ENCODE peak calls at places on chromosomes 6 and 20, in ten cellular contexts. One of them, this sample, is unnamed.

GRCh38 chr6:21227486-21227885 is 366.1 kb upstream of the SOX4 start:
- DNase-seq in substantia nigra: no peak
- DNase-seq in LoVo: no peak
- DNase-seq in T-cell: no peak
- DNase-seq in activated CD4-positive, alpha-beta T cell treated with anti-CD3 and anti-CD28 coated beads, Interleukin-2, amount 50 U/mL, for 1 hour: no peak
- DNase-seq in stimulated activated CD4-positive, alpha-beta T cell treated with anti-CD3 and anti-CD28 coated beads, Interleukin-1b, Interleukin-23, amount 100 ng/mL, for 24 hours: no peak
- DNase-seq in brain microvascular endothelial cell: peak
- DNase-seq in mucosa of gallbladder: no peak
- DNase-seq in activated T-helper 1 cell treated with Interleukin-2 at 50 U/mL for 16 hours: no peak
- DNase-seq in activated T-cell treated with anti-CD3 and anti-CD28 coated beads, Interleukin-2, amount 50 U/mL, for 1 hour: no peak
- DNase-seq in this sample: no peak

GRCh38 chr6:111492499-111492898 is 9.5 kb upstream of the REV3L start:
- DNase-seq in LoVo: no peak
- DNase-seq in activated T-helper 1 cell treated with Interleukin-2 at 50 U/mL for 16 hours: no peak
- DNase-seq in brain microvascular endothelial cell: no peak
- DNase-seq in activated CD4-positive, alpha-beta T cell treated with anti-CD3 and anti-CD28 coated beads, Interleukin-2, amount 50 U/mL, for 1 hour: no peak
- DNase-seq in mucosa of gallbladder: no peak
- DNase-seq in T-cell: no peak
- DNase-seq in activated T-cell treated with anti-CD3 and anti-CD28 coated beads, Interleukin-2, amount 50 U/mL, for 1 hour: no peak
- DNase-seq in stimulated activated CD4-positive, alpha-beta T cell treated with anti-CD3 and anti-CD28 coated beads, Interleukin-1b, Interleukin-23, amount 100 ng/mL, for 24 hours: no peak
- DNase-seq in substantia nigra: no peak
- DNase-seq in this sample: no peak

GRCh38 chr6:114024746-114025145 is 53.8 kb upstream of the HDAC2 start:
- DNase-seq in activated T-cell treated with anti-CD3 and anti-CD28 coated beads, Interleukin-2, amount 50 U/mL, for 1 hour: no peak
- DNase-seq in brain microvascular endothelial cell: no peak
- DNase-seq in mucosa of gallbladder: no peak
- DNase-seq in LoVo: no peak
- DNase-seq in substantia nigra: no peak
- DNase-seq in activated CD4-positive, alpha-beta T cell treated with anti-CD3 and anti-CD28 coated beads, Interleukin-2, amount 50 U/mL, for 1 hour: no peak
- DNase-seq in activated T-helper 1 cell treated with Interleukin-2 at 50 U/mL for 16 hours: no peak
- DNase-seq in T-cell: no peak
- DNase-seq in stimulated activated CD4-positive, alpha-beta T cell treated with anti-CD3 and anti-CD28 coated beads, Interleukin-1b, Interleukin-23, amount 100 ng/mL, for 24 hours: no peak
- DNase-seq in this sample: no peak

GRCh38 chr6:30556714-30556963 is 350 bp upstream of the GNL1 start:
- DNase-seq in activated T-helper 1 cell treated with Interleukin-2 at 50 U/mL for 16 hours: peak
- DNase-seq in activated CD4-positive, alpha-beta T cell treated with anti-CD3 and anti-CD28 coated beads, Interleukin-2, amount 50 U/mL, for 1 hour: peak
- DNase-seq in mucosa of gallbladder: peak
- DNase-seq in LoVo: peak
- DNase-seq in brain microvascular endothelial cell: no peak
- DNase-seq in stimulated activated CD4-positive, alpha-beta T cell treated with anti-CD3 and anti-CD28 coated beads, Interleukin-1b, Interleukin-23, amount 100 ng/mL, for 24 hours: peak
- DNase-seq in activated T-cell treated with anti-CD3 and anti-CD28 coated beads, Interleukin-2, amount 50 U/mL, for 1 hour: no peak
- DNase-seq in T-cell: no peak
- DNase-seq in substantia nigra: no peak
- DNase-seq in this sample: peak

GRCh38 chr6:22737331-22737730 is 168.0 kb downstream of the HDGFL1 start:
- DNase-seq in substantia nigra: no peak
- DNase-seq in brain microvascular endothelial cell: peak
- DNase-seq in T-cell: no peak
- DNase-seq in activated T-cell treated with anti-CD3 and anti-CD28 coated beads, Interleukin-2, amount 50 U/mL, for 1 hour: no peak
- DNase-seq in mucosa of gallbladder: peak
- DNase-seq in LoVo: no peak
- DNase-seq in stimulated activated CD4-positive, alpha-beta T cell treated with anti-CD3 and anti-CD28 coated beads, Interleukin-1b, Interleukin-23, amount 100 ng/mL, for 24 hours: no peak
- DNase-seq in activated T-helper 1 cell treated with Interleukin-2 at 50 U/mL for 16 hours: no peak
- DNase-seq in activated CD4-positive, alpha-beta T cell treated with anti-CD3 and anti-CD28 coated beads, Interleukin-2, amount 50 U/mL, for 1 hour: no peak
- DNase-seq in this sample: no peak

GRCh38 chr6:13370623-13371022 is 42.3 kb upstream of the TBC1D7 start:
- DNase-seq in substantia nigra: no peak
- DNase-seq in activated T-helper 1 cell treated with Interleukin-2 at 50 U/mL for 16 hours: no peak
- DNase-seq in brain microvascular endothelial cell: no peak
- DNase-seq in activated T-cell treated with anti-CD3 and anti-CD28 coated beads, Interleukin-2, amount 50 U/mL, for 1 hour: no peak
- DNase-seq in mucosa of gallbladder: no peak
- DNase-seq in T-cell: no peak
- DNase-seq in LoVo: no peak
- DNase-seq in activated CD4-positive, alpha-beta T cell treated with anti-CD3 and anti-CD28 coated beads, Interleukin-2, amount 50 U/mL, for 1 hour: no peak
- DNase-seq in stimulated activated CD4-positive, alpha-beta T cell treated with anti-CD3 and anti-CD28 coated beads, Interleukin-1b, Interleukin-23, amount 100 ng/mL, for 24 hours: no peak
- DNase-seq in this sample: no peak

GRCh38 chr20:45445805-45446562 is 23.6 kb upstream of the WFDC2 start:
- DNase-seq in substantia nigra: no peak
- DNase-seq in brain microvascular endothelial cell: no peak
- DNase-seq in activated T-helper 1 cell treated with Interleukin-2 at 50 U/mL for 16 hours: no peak
- DNase-seq in mucosa of gallbladder: no peak
- DNase-seq in stimulated activated CD4-positive, alpha-beta T cell treated with anti-CD3 and anti-CD28 coated beads, Interleukin-1b, Interleukin-23, amount 100 ng/mL, for 24 hours: no peak
- DNase-seq in T-cell: no peak
- DNase-seq in activated T-cell treated with anti-CD3 and anti-CD28 coated beads, Interleukin-2, amount 50 U/mL, for 1 hour: peak
- DNase-seq in LoVo: peak
- DNase-seq in activated CD4-positive, alpha-beta T cell treated with anti-CD3 and anti-CD28 coated beads, Interleukin-2, amount 50 U/mL, for 1 hour: peak
- DNase-seq in this sample: peak

GRCh38 chr6:141598487-141598886 is 534.2 kb upstream of the GJE1 start:
- DNase-seq in LoVo: no peak
- DNase-seq in mucosa of gallbladder: no peak
- DNase-seq in activated CD4-positive, alpha-beta T cell treated with anti-CD3 and anti-CD28 coated beads, Interleukin-2, amount 50 U/mL, for 1 hour: no peak
- DNase-seq in activated T-cell treated with anti-CD3 and anti-CD28 coated beads, Interleukin-2, amount 50 U/mL, for 1 hour: no peak
- DNase-seq in brain microvascular endothelial cell: no peak
- DNase-seq in T-cell: no peak
- DNase-seq in stimulated activated CD4-positive, alpha-beta T cell treated with anti-CD3 and anti-CD28 coated beads, Interleukin-1b, Interleukin-23, amount 100 ng/mL, for 24 hours: no peak
- DNase-seq in activated T-helper 1 cell treated with Interleukin-2 at 50 U/mL for 16 hours: no peak
- DNase-seq in substantia nigra: no peak
- DNase-seq in this sample: no peak

GRCh38 chr6:84773431-84774173 is 9.2 kb upstream of the TBX18 start:
- DNase-seq in activated T-helper 1 cell treated with Interleukin-2 at 50 U/mL for 16 hours: no peak
- DNase-seq in activated CD4-positive, alpha-beta T cell treated with anti-CD3 and anti-CD28 coated beads, Interleukin-2, amount 50 U/mL, for 1 hour: no peak
- DNase-seq in brain microvascular endothelial cell: peak
- DNase-seq in T-cell: no peak
- DNase-seq in stimulated activated CD4-positive, alpha-beta T cell treated with anti-CD3 and anti-CD28 coated beads, Interleukin-1b, Interleukin-23, amount 100 ng/mL, for 24 hours: no peak
- DNase-seq in LoVo: no peak
- DNase-seq in substantia nigra: no peak
- DNase-seq in activated T-cell treated with anti-CD3 and anti-CD28 coated beads, Interleukin-2, amount 50 U/mL, for 1 hour: no peak
- DNase-seq in mucosa of gallbladder: no peak
- DNase-seq in this sample: no peak

GRCh38 chr6:97078791-97079190 is 154.3 kb downstream of the KLHL32 start:
- DNase-seq in T-cell: no peak
- DNase-seq in activated CD4-positive, alpha-beta T cell treated with anti-CD3 and anti-CD28 coated beads, Interleukin-2, amount 50 U/mL, for 1 hour: no peak
- DNase-seq in activated T-cell treated with anti-CD3 and anti-CD28 coated beads, Interleukin-2, amount 50 U/mL, for 1 hour: no peak
- DNase-seq in activated T-helper 1 cell treated with Interleukin-2 at 50 U/mL for 16 hours: no peak
- DNase-seq in LoVo: no peak
- DNase-seq in mucosa of gallbladder: no peak
- DNase-seq in substantia nigra: no peak
- DNase-seq in stimulated activated CD4-positive, alpha-beta T cell treated with anti-CD3 and anti-CD28 coated beads, Interleukin-1b, Interleukin-23, amount 100 ng/mL, for 24 hours: no peak
- DNase-seq in brain microvascular endothelial cell: no peak
- DNase-seq in this sample: no peak

GRCh38 chr6:147141690-147142308 is 62.4 kb upstream of the STXBP5 start:
- DNase-seq in T-cell: no peak
- DNase-seq in activated CD4-positive, alpha-beta T cell treated with anti-CD3 and anti-CD28 coated beads, Interleukin-2, amount 50 U/mL, for 1 hour: no peak
- DNase-seq in activated T-helper 1 cell treated with Interleukin-2 at 50 U/mL for 16 hours: no peak
- DNase-seq in stimulated activated CD4-positive, alpha-beta T cell treated with anti-CD3 and anti-CD28 coated beads, Interleukin-1b, Interleukin-23, amount 100 ng/mL, for 24 hours: no peak
- DNase-seq in mucosa of gallbladder: no peak
- DNase-seq in brain microvascular endothelial cell: peak
- DNase-seq in activated T-cell treated with anti-CD3 and anti-CD28 coated beads, Interleukin-2, amount 50 U/mL, for 1 hour: no peak
- DNase-seq in substantia nigra: no peak
- DNase-seq in LoVo: no peak
- DNase-seq in this sample: no peak

GRCh38 chr6:112396221-112396620 is 49.1 kb downstream of the RFPL4B start:
- DNase-seq in T-cell: no peak
- DNase-seq in stimulated activated CD4-positive, alpha-beta T cell treated with anti-CD3 and anti-CD28 coated beads, Interleukin-1b, Interleukin-23, amount 100 ng/mL, for 24 hours: no peak
- DNase-seq in brain microvascular endothelial cell: no peak
- DNase-seq in mucosa of gallbladder: no peak
- DNase-seq in substantia nigra: no peak
- DNase-seq in LoVo: no peak
- DNase-seq in activated T-helper 1 cell treated with Interleukin-2 at 50 U/mL for 16 hours: no peak
- DNase-seq in activated CD4-positive, alpha-beta T cell treated with anti-CD3 and anti-CD28 coated beads, Interleukin-2, amount 50 U/mL, for 1 hour: no peak
- DNase-seq in activated T-cell treated with anti-CD3 and anti-CD28 coated beads, Interleukin-2, amount 50 U/mL, for 1 hour: no peak
- DNase-seq in this sample: no peak

GRCh38 chr20:46562373-46563169 is 12.1 kb upstream of the OCSTAMP start:
- DNase-seq in activated T-helper 1 cell treated with Interleukin-2 at 50 U/mL for 16 hours: no peak
- DNase-seq in mucosa of gallbladder: peak
- DNase-seq in activated T-cell treated with anti-CD3 and anti-CD28 coated beads, Interleukin-2, amount 50 U/mL, for 1 hour: peak
- DNase-seq in substantia nigra: peak
- DNase-seq in T-cell: peak
- DNase-seq in stimulated activated CD4-positive, alpha-beta T cell treated with anti-CD3 and anti-CD28 coated beads, Interleukin-1b, Interleukin-23, amount 100 ng/mL, for 24 hours: peak
- DNase-seq in brain microvascular endothelial cell: peak
- DNase-seq in LoVo: peak
- DNase-seq in activated CD4-positive, alpha-beta T cell treated with anti-CD3 and anti-CD28 coated beads, Interleukin-2, amount 50 U/mL, for 1 hour: peak
- DNase-seq in this sample: peak